ENCODE peak calls at places on chromosomes 16 and 17, in five cellular contexts. V is CD4-positive, alpha-beta T cell; R is pancreas; J is natural killer cell; S is astrocyte of the spinal cord. H is an unnamed sample.

GRCh38 chr17:4499431-4500187 is 928 bp downstream of the SPNS2 start:
- DNase-seq in V (no peak), S (no peak), J (no peak), R (no peak), H (no peak)

GRCh38 chr17:76091526-76092285 is 11.9 kb downstream of the EXOC7 start:
- DNase-seq in R (no peak), J (no peak), V (no peak), S (no peak), H (no peak)

GRCh38 chr16:50438041-50438437 is 69.3 kb upstream of the BRD7 start:
- DNase-seq in S (no peak), V (no peak), R (no peak), J (no peak), H (no peak)

GRCh38 chr16:66608241-66609138 is 4.0 kb downstream of the CMTM3 start:
- DNase-seq in R (peak), S (peak), V (peak), J (peak), H (peak)

GRCh38 chr17:57739402-57740224 is 5.5 kb downstream of the CCDC182 start:
- DNase-seq in V (no peak), S (no peak), J (no peak), R (no peak), H (peak)

GRCh38 chr16:75113046-75113491 is 3.5 kb downstream of the LDHD start:
- DNase-seq in R (no peak), V (no peak), J (no peak), S (no peak), H (no peak)

GRCh38 chr17:59121901-59122480 is 15.3 kb upstream of the TRIM37 start:
- DNase-seq in V (no peak), S (no peak), J (no peak), R (no peak), H (no peak)

GRCh38 chr16:81551141-81551808 is 106.7 kb downstream of the CMIP start:
- DNase-seq in J (no peak), R (no peak), S (peak), V (no peak), H (peak)

GRCh38 chr16:66996324-66996982 is 8.1 kb downstream of the CES4A start:
- DNase-seq in V (no peak), R (peak), S (peak), J (no peak), H (peak)

GRCh38 chr16:88782454-88783390 is 2.3 kb downstream of the PIEZO1 start:
- DNase-seq in V (peak), S (peak), J (no peak), R (no peak), H (peak)
- TF ChIP-seq CTCF in V (no peak), S (no peak), J (no peak), R (no peak), H (no peak)

GRCh38 chr16:53090271-53090590 is 35.4 kb downstream of the CHD9 start:
- DNase-seq in J (no peak), R (no peak), S (no peak), V (no peak), H (no peak)

GRCh38 chr16:53093162-53093744 is 38.5 kb downstream of the CHD9 start:
- DNase-seq in S (no peak), R (no peak), V (no peak), J (no peak), H (no peak)

GRCh38 chr16:53089434-53090270 is 34.9 kb downstream of the CHD9 start:
- DNase-seq in J (no peak), S (no peak), R (no peak), V (no peak), H (peak)

GRCh38 chr16:53091508-53092211 is 36.9 kb downstream of the CHD9 start:
- DNase-seq in S (peak), V (no peak), R (peak), J (no peak), H (peak)

GRCh38 chr16:53090591-53091507 is 36.1 kb downstream of the CHD9 start:
- DNase-seq in S (peak), R (peak), J (peak), V (no peak), H (peak)
- TF ChIP-seq CTCF in S (no peak), R (no peak), J (no peak), V (no peak), H (no peak)

GRCh38 chr17:20225162-20226115 is 216.3 kb downstream of the SPECC1 start:
- DNase-seq in V (no peak), J (no peak), R (no peak), S (no peak), H (no peak)

GRCh38 chr17:20224379-20224778 is 215.2 kb downstream of the SPECC1 start:
- DNase-seq in J (no peak), S (no peak), R (no peak), V (no peak), H (no peak)

GRCh38 chr17:20228410-20228809 is 219.3 kb downstream of the SPECC1 start:
- DNase-seq in S (no peak), J (no peak), V (no peak), R (no peak), H (no peak)

GRCh38 chr17:20226814-20227482 is 217.8 kb downstream of the SPECC1 start:
- DNase-seq in V (peak), J (peak), R (peak), S (peak), H (peak)

DNA sequence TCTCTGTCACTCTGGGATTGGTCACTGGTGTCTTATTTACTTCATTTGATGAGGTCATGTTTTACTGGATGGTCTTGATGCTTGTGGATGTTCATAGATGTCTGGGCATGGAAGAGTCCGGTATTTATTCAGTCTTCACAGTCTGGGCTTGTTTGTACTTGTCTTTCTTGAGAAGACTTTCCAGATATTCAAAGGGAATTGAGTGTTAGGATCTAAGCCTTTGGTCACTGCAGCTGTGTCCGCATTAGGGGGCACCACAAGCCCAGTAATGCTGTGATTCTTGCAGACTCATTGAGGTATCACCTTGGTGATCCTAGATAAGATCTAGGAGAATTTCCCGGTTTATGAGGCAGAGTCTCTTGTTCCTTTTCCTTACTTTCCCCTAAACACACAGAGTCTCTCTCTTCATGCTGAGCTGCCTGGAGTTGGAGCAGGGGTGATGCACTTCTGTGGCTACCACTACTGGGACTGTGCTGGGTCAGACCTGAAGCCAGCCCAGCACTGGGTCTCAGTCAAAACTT is 214.7 kb downstream of the SPECC1 start:
- DNase-seq in V (no peak), S (peak), J (no peak), R (no peak), H (no peak)
- TF ChIP-seq CTCF in V (no peak), S (no peak), J (no peak), R (no peak), H (no peak)

DNA sequence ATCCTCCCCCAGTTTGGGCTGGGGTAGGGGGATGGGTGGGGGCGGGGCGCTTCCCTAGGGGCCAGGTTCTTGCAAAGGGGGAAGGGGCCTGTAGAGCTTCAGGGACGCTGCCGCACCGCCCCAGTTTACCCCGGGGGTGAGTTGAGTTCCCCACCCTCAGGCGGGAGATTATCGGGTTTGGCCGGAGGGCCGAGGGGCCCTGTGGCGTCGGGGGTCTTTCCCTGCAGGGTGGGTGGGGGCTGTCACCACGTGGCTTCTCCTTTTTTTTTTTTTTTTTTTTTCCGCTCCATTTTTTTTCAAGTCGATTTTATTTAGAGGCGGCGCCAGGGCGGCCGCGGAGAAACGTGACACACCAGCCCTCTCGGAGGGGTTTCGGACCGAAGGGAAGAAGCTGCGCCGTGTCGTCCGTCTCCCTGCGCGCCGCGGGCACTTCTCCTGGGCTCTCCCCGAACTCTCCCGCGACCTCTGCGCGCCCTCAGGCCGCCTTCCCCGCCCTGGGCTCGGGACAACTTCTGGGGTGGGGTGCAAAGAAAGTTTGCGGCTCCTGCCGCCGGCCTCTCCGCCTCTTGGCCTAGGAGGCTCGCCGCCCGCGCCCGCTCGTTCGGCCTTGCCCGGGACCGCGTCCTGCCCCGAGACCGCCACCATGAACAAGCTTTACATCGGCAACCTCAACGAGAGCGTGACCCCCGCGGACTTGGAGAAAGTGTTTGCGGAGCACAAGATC is at the start of gene IGF2BP1:
- DNase-seq in S (peak), J (peak), R (no peak), V (no peak), H (peak)
- TF ChIP-seq CTCF in S (no peak), J (no peak), R (no peak), V (no peak), H (no peak)

DNA sequence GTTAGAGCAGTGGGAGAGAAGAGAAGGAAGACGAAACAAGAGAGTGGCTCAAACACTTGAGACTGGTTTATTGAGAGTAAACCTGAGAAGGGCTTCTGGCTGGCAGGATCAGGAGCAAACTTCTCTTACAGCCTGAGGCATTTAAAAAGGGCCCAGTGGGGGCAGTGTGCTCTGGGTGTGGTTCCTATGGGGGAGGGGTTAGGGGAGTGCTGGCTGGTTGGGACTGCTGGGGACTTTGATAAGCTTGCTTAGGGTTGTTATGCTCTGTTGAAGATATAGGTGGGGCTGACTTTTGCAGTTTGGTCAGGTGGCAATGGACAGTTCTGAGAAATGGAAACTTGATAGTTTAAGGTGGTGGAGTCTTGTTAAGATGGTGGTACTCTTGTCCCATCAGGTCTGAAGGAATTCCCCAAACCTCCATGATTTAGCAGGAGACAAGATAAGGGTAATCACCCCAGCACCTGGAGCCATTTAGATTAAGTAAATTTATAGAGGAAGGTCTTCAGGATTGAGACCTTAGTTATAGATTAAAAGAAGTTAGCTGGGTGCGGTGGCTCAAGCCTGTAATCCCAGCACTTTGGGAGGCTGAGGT is 79.3 kb downstream of the EMP2 start:
- DNase-seq in J (no peak), V (no peak), S (no peak), R (no peak), H (no peak)
- TF ChIP-seq CTCF in J (no peak), V (no peak), S (no peak), R (no peak), H (no peak)

GRCh38 chr17:8001976-8002645 is at the start of gene GUCY2D:
- DNase-seq in V (no peak), S (no peak), J (no peak), R (no peak), H (no peak)

GRCh38 chr17:7993972-7994589 is 8.3 kb upstream of the GUCY2D start:
- DNase-seq in J (no peak), V (no peak), S (no peak), R (no peak), H (no peak)

GRCh38 chr17:7992924-7993323 is 9.5 kb upstream of the GUCY2D start:
- DNase-seq in V (no peak), S (no peak), J (no peak), R (no peak), H (no peak)

GRCh38 chr17:7992516-7992915 is 9.9 kb upstream of the GUCY2D start:
- DNase-seq in R (no peak), J (no peak), S (peak), V (no peak), H (no peak)

GRCh38 chr17:7997186-7997585 is 5.2 kb upstream of the GUCY2D start:
- DNase-seq in V (no peak), S (peak), R (no peak), J (no peak), H (peak)
- TF ChIP-seq CTCF in V (peak), S (peak), R (no peak), J (no peak), H (peak)

DNA sequence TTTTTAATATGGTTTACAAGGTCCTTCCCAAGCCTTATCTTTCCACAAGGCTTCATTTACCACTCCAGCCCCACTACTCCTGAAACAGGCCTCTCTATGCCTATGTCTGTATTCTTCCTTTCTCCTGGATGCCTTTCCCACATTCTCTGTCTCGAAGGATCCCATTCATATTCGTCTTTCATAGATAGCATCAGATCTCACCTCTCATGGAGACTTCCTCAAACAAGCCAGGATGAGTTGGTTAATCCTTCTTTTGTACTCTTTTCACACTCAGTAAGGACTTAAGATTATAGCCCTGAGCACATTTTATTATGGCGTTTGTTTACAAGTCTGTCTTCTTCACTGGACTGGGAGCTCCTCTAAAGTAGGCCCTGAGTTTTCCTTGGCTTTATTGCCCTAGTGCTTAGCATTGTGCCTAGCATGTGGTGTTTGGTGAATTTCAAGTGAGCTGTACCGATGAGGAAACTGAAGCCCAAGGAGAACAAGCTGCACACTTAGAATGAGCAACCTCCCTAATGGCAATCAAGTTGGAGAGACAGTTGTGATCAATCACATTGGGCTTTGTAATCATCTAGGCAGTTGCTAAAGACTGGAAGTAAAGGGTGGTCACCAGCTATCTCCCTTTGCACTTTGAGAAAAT is 10.0 kb upstream of the TBX4 start:
- DNase-seq in S (no peak), V (no peak), J (no peak), R (no peak), H (no peak)
- TF ChIP-seq CTCF in S (no peak), V (no peak), J (no peak), R (no peak), H (no peak)

GRCh38 chr17:40995121-40995520 is 1.2 kb upstream of the KRTAP3-3 start:
- DNase-seq in R (no peak), V (no peak), J (no peak), S (no peak), H (no peak)

GRCh38 chr17:40993856-40994255 is at the start of gene KRTAP3-3:
- DNase-seq in R (no peak), S (no peak), J (no peak), V (no peak), H (no peak)

GRCh38 chr17:40996829-40997228 is 2.9 kb upstream of the KRTAP3-3 start:
- DNase-seq in J (no peak), S (no peak), V (no peak), R (no peak), H (no peak)

GRCh38 chr17:40993084-40993483 is 880 bp downstream of the KRTAP3-3 start:
- DNase-seq in V (no peak), S (no peak), R (no peak), J (no peak), H (no peak)

DNA sequence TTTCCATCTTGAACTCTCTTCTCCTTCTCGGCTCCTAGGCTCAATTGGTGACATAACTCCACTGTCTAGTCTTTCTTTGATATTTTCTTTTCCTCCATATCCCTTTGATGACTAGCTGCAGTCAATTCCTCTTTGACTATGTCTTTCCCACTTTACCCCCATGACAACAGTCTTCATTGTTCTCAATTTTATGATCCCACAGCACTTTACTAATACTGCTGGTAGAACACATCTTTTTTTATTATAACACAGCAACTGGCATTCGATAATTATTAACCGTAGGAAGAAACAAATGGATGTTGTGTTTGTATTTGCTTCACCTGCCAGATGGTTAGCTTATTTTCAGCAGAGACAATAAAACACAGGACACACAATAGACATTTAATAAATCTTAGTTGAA is 1.3 kb downstream of the KRTAP3-3 start:
- DNase-seq in R (no peak), J (no peak), S (no peak), V (no peak), H (no peak)
- TF ChIP-seq CTCF in R (no peak), J (no peak), S (no peak), V (no peak), H (no peak)

GRCh38 chr17:45270828-45271418 is 9.0 kb upstream of the SPATA32 start:
- DNase-seq in R (no peak), V (peak), J (peak), S (no peak), H (no peak)
- TF ChIP-seq CTCF in R (no peak), V (peak), J (peak), S (peak), H (peak)

H was measured in fibroblast of villous mesenchyme.